ENCODE peak calls at places on chromosomes 4 and X, in nine cellular contexts. One of them, this sample, is unnamed.

GRCh38 chr4:55468724-55469123 is 73.0 kb downstream of the TMEM165 start:
- DNase-seq in upper lobe of left lung: no peak
- DNase-seq in K562: no peak
- DNase-seq in HL-60: no peak
- DNase-seq in suprapubic skin: no peak
- DNase-seq in HCT116: peak; percentile 15
- DNase-seq in stomach: no peak
- DNase-seq in GM12891: no peak
- DNase-seq in Panc1: peak; percentile 13
- DNase-seq in this sample: no peak

GRCh38 chr4:183758006-183758734 is 99.1 kb downstream of the TRAPPC11 start:
- DNase-seq in upper lobe of left lung: peak; percentile 67
- DNase-seq in K562: peak; percentile 26
- DNase-seq in HL-60: no peak
- DNase-seq in suprapubic skin: no peak
- DNase-seq in HCT116: no peak
- DNase-seq in stomach: no peak
- DNase-seq in GM12891: no peak
- DNase-seq in Panc1: no peak
- DNase-seq in this sample: no peak

GRCh38 chrX:49163555-49164419 is 1.2 kb downstream of the MAGIX start:
- DNase-seq in upper lobe of left lung: peak; percentile 98
- DNase-seq in K562: peak; percentile 67
- DNase-seq in HL-60: peak; percentile 77
- DNase-seq in suprapubic skin: peak; percentile 91
- DNase-seq in HCT116: peak; percentile 63
- DNase-seq in stomach: peak; percentile 86
- DNase-seq in GM12891: peak; percentile 70
- DNase-seq in Panc1: no peak
- DNase-seq in this sample: peak; percentile 94

GRCh38 chr4:121726642-121727268 is 30.0 kb upstream of the ANXA5 start:
- DNase-seq in upper lobe of left lung: no peak
- DNase-seq in K562: peak; percentile 50
- DNase-seq in HL-60: peak; percentile 26
- DNase-seq in suprapubic skin: no peak
- DNase-seq in HCT116: peak; percentile 61
- DNase-seq in stomach: no peak
- DNase-seq in GM12891: no peak
- DNase-seq in Panc1: peak; percentile 48
- DNase-seq in this sample: no peak

GRCh38 chrX:103376118-103376978 is at the start of gene BEX3:
- DNase-seq in upper lobe of left lung: peak; percentile 89
- DNase-seq in K562: no peak
- DNase-seq in HL-60: no peak
- DNase-seq in suprapubic skin: peak; percentile 77
- DNase-seq in HCT116: no peak
- DNase-seq in stomach: peak; percentile 66
- DNase-seq in GM12891: no peak
- DNase-seq in Panc1: no peak
- DNase-seq in this sample: peak; percentile 80

GRCh38 chr4:145938618-145939177 is at the start of gene ZNF827:
- DNase-seq in upper lobe of left lung: peak; percentile 80
- DNase-seq in K562: no peak
- DNase-seq in HL-60: peak; percentile 45
- DNase-seq in suprapubic skin: no peak
- DNase-seq in HCT116: peak; percentile 64
- DNase-seq in stomach: peak; percentile 59
- DNase-seq in GM12891: no peak
- DNase-seq in Panc1: no peak
- DNase-seq in this sample: peak; percentile 84

GRCh38 chr4:139887378-139887801 is 221.8 kb downstream of the MGST2 start:
- DNase-seq in upper lobe of left lung: no peak
- DNase-seq in K562: no peak
- DNase-seq in HL-60: no peak
- DNase-seq in suprapubic skin: no peak
- DNase-seq in HCT116: no peak
- DNase-seq in stomach: no peak
- DNase-seq in GM12891: no peak
- DNase-seq in Panc1: no peak
- DNase-seq in this sample: no peak

GRCh38 chr4:87009095-87009648 is 74.4 kb downstream of the AFF1 start:
- DNase-seq in upper lobe of left lung: no peak
- DNase-seq in K562: no peak
- DNase-seq in HL-60: peak; percentile 82
- DNase-seq in suprapubic skin: no peak
- DNase-seq in HCT116: no peak
- DNase-seq in stomach: no peak
- DNase-seq in GM12891: no peak
- DNase-seq in Panc1: no peak
- DNase-seq in this sample: no peak

GRCh38 chr4:186027405-186027804 is 41.6 kb upstream of the TLR3 start:
- DNase-seq in upper lobe of left lung: no peak
- DNase-seq in K562: no peak
- DNase-seq in HL-60: no peak
- DNase-seq in suprapubic skin: no peak
- DNase-seq in HCT116: no peak
- DNase-seq in stomach: no peak
- DNase-seq in GM12891: no peak
- DNase-seq in Panc1: no peak
- DNase-seq in this sample: no peak

GRCh38 chr4:134668237-134668636 is 466.6 kb upstream of the PABPC4L start:
- DNase-seq in upper lobe of left lung: no peak
- DNase-seq in K562: no peak
- DNase-seq in HL-60: no peak
- DNase-seq in suprapubic skin: no peak
- DNase-seq in HCT116: peak; percentile 1
- DNase-seq in stomach: peak; percentile 41
- DNase-seq in GM12891: no peak
- DNase-seq in Panc1: no peak
- DNase-seq in this sample: no peak

GRCh38 chr4:60683953-60684352 is 516.2 kb upstream of the ADGRL3 start:
- DNase-seq in upper lobe of left lung: no peak
- DNase-seq in K562: no peak
- DNase-seq in HL-60: no peak
- DNase-seq in suprapubic skin: no peak
- DNase-seq in HCT116: no peak
- DNase-seq in stomach: no peak
- DNase-seq in GM12891: no peak
- DNase-seq in Panc1: no peak
- DNase-seq in this sample: no peak

GRCh38 chrX:43835557-43835956 is 46.7 kb downstream of the MAOB start:
- DNase-seq in upper lobe of left lung: no peak
- DNase-seq in K562: no peak
- DNase-seq in HL-60: peak; percentile 11
- DNase-seq in suprapubic skin: no peak
- DNase-seq in HCT116: no peak
- DNase-seq in stomach: no peak
- DNase-seq in GM12891: no peak
- DNase-seq in Panc1: no peak
- DNase-seq in this sample: no peak

GRCh38 chrX:149504226-149504914 is 736 bp downstream of the IDS start:
- DNase-seq in upper lobe of left lung: no peak
- DNase-seq in K562: peak; percentile 53
- DNase-seq in HL-60: no peak
- DNase-seq in suprapubic skin: no peak
- DNase-seq in HCT116: no peak
- DNase-seq in stomach: no peak
- DNase-seq in GM12891: peak; percentile 28
- DNase-seq in Panc1: no peak
- DNase-seq in this sample: no peak

GRCh38 chr4:182600093-182600492 is 317.1 kb downstream of the DCTD start:
- DNase-seq in upper lobe of left lung: no peak
- DNase-seq in K562: no peak
- DNase-seq in HL-60: no peak
- DNase-seq in suprapubic skin: no peak
- DNase-seq in HCT116: no peak
- DNase-seq in stomach: no peak
- DNase-seq in GM12891: no peak
- DNase-seq in Panc1: no peak
- DNase-seq in this sample: no peak

GRCh38 chr4:182604953-182605352 is 312.2 kb downstream of the DCTD start:
- DNase-seq in upper lobe of left lung: no peak
- DNase-seq in K562: no peak
- DNase-seq in HL-60: no peak
- DNase-seq in suprapubic skin: no peak
- DNase-seq in HCT116: no peak
- DNase-seq in stomach: no peak
- DNase-seq in GM12891: no peak
- DNase-seq in Panc1: no peak
- DNase-seq in this sample: no peak

GRCh38 chr4:182608525-182608924 is 308.7 kb downstream of the DCTD start:
- DNase-seq in upper lobe of left lung: peak; percentile 69
- DNase-seq in K562: no peak
- DNase-seq in HL-60: no peak
- DNase-seq in suprapubic skin: no peak
- DNase-seq in HCT116: no peak
- DNase-seq in stomach: no peak
- DNase-seq in GM12891: no peak
- DNase-seq in Panc1: no peak
- DNase-seq in this sample: no peak

GRCh38 chr4:182600836-182601235 is 316.4 kb downstream of the DCTD start:
- DNase-seq in upper lobe of left lung: peak; percentile 51
- DNase-seq in K562: no peak
- DNase-seq in HL-60: no peak
- DNase-seq in suprapubic skin: no peak
- DNase-seq in HCT116: no peak
- DNase-seq in stomach: no peak
- DNase-seq in GM12891: no peak
- DNase-seq in Panc1: no peak
- DNase-seq in this sample: no peak

DNA sequence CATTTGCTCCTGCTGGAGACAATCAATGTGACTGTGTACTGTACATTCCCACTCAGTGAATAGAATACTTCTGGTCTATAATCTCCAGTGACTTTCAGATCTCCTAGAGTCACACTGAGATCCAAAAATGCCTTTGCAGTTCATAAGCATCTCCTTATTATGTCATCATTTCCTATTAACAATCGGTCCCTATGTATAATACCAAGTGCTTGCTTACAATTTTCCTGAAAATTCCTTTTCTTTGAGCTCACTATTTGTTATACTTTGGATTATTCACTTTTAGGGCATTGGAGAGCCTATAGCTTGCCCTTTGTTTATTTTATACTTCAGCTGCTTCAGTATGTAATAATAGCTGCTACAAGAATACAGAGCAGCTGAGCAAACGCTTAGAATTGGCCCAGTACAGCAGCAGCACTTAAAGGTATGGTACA is 313.0 kb downstream of the DCTD start:
- DNase-seq in upper lobe of left lung: no peak
- DNase-seq in K562: no peak
- DNase-seq in HL-60: no peak
- DNase-seq in suprapubic skin: no peak
- DNase-seq in HCT116: no peak
- DNase-seq in stomach: no peak
- DNase-seq in GM12891: no peak
- DNase-seq in Panc1: no peak
- DNase-seq in this sample: no peak
- TF ChIP-seq POLR2AphosphoS5 in upper lobe of left lung: no peak
- TF ChIP-seq POLR2AphosphoS5 in K562: no peak
- TF ChIP-seq POLR2AphosphoS5 in HL-60: no peak
- TF ChIP-seq POLR2AphosphoS5 in suprapubic skin: no peak
- TF ChIP-seq POLR2AphosphoS5 in HCT116: no peak
- TF ChIP-seq POLR2AphosphoS5 in stomach: no peak
- TF ChIP-seq POLR2AphosphoS5 in GM12891: no peak
- TF ChIP-seq POLR2AphosphoS5 in Panc1: no peak
- TF ChIP-seq POLR2AphosphoS5 in this sample: no peak

DNA sequence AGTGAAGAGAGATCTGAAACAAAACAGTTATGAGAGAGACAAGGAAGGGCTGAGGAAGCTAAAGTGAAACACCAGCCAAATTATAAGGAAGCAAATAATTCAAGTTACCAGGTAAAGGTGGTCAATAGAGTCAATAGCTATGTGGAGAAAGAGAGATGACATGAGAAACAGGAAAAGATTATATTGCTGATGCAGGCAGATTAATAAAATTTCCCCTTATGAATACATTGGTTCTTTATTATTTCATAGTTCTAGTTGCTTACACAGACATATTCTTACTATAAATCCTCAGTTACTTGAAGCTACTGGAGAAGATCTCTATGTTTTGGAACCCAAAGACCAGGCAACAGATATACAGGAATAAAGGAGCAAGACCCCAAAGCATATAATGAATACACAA is 273.7 kb upstream of the CTSO start:
- DNase-seq in upper lobe of left lung: no peak
- DNase-seq in K562: no peak
- DNase-seq in HL-60: no peak
- DNase-seq in suprapubic skin: no peak
- DNase-seq in HCT116: no peak
- DNase-seq in stomach: no peak
- DNase-seq in GM12891: no peak
- DNase-seq in Panc1: no peak
- DNase-seq in this sample: no peak
- TF ChIP-seq POLR2AphosphoS5 in upper lobe of left lung: no peak
- TF ChIP-seq POLR2AphosphoS5 in K562: no peak
- TF ChIP-seq POLR2AphosphoS5 in HL-60: no peak
- TF ChIP-seq POLR2AphosphoS5 in suprapubic skin: no peak
- TF ChIP-seq POLR2AphosphoS5 in HCT116: no peak
- TF ChIP-seq POLR2AphosphoS5 in stomach: no peak
- TF ChIP-seq POLR2AphosphoS5 in GM12891: no peak
- TF ChIP-seq POLR2AphosphoS5 in Panc1: no peak
- TF ChIP-seq POLR2AphosphoS5 in this sample: no peak

GRCh38 chr4:112636688-112637551 is at the start of the genes LARP7 and ZGRF1:
- DNase-seq in upper lobe of left lung: peak; percentile 97
- DNase-seq in K562: peak; percentile 89
- DNase-seq in HL-60: peak; percentile 99
- DNase-seq in suprapubic skin: peak; percentile 99
- DNase-seq in HCT116: peak; percentile 99
- DNase-seq in stomach: peak; percentile 99
- DNase-seq in GM12891: peak; percentile 62
- DNase-seq in Panc1: peak; percentile 92
- DNase-seq in this sample: peak; percentile 100

GRCh38 chr4:112633477-112634235 is 3.1 kb downstream of the ZGRF1 start:
- DNase-seq in upper lobe of left lung: no peak
- DNase-seq in K562: no peak
- DNase-seq in HL-60: no peak
- DNase-seq in suprapubic skin: no peak
- DNase-seq in HCT116: peak; percentile 10
- DNase-seq in stomach: no peak
- DNase-seq in GM12891: no peak
- DNase-seq in Panc1: peak; percentile 13
- DNase-seq in this sample: no peak

DNA sequence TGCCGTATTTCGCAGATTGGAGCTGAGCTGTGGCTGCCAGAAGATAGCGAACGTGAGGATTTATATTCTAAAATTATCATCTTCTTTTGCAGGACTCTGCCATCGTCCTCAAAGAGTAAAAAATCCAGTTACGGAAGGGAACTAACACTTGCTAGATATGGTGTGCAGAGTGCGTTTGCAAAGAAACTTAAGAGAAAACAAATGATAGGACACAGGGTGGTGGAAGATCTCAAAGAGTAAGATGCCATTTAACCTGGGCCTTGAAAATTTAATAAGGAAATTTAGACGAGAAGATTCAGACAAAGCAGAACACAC is 566 bp downstream of the LARP7 start:
- DNase-seq in upper lobe of left lung: no peak
- DNase-seq in K562: no peak
- DNase-seq in HL-60: no peak
- DNase-seq in suprapubic skin: no peak
- DNase-seq in HCT116: no peak
- DNase-seq in stomach: no peak
- DNase-seq in GM12891: no peak
- DNase-seq in Panc1: no peak
- DNase-seq in this sample: no peak
- TF ChIP-seq POLR2AphosphoS5 in upper lobe of left lung: no peak
- TF ChIP-seq POLR2AphosphoS5 in K562: no peak
- TF ChIP-seq POLR2AphosphoS5 in HL-60: no peak
- TF ChIP-seq POLR2AphosphoS5 in suprapubic skin: no peak
- TF ChIP-seq POLR2AphosphoS5 in HCT116: no peak
- TF ChIP-seq POLR2AphosphoS5 in stomach: no peak
- TF ChIP-seq POLR2AphosphoS5 in GM12891: no peak
- TF ChIP-seq POLR2AphosphoS5 in Panc1: no peak
- TF ChIP-seq POLR2AphosphoS5 in this sample: no peak

GRCh38 chr4:11847161-11847560 is 418.5 kb upstream of the HS3ST1 start:
- DNase-seq in upper lobe of left lung: no peak
- DNase-seq in K562: no peak
- DNase-seq in HL-60: no peak
- DNase-seq in suprapubic skin: no peak
- DNase-seq in HCT116: no peak
- DNase-seq in stomach: no peak
- DNase-seq in GM12891: no peak
- DNase-seq in Panc1: no peak
- DNase-seq in this sample: no peak
- TF ChIP-seq POLR2AphosphoS5 in upper lobe of left lung: no peak
- TF ChIP-seq POLR2AphosphoS5 in K562: no peak
- TF ChIP-seq POLR2AphosphoS5 in HL-60: no peak
- TF ChIP-seq POLR2AphosphoS5 in suprapubic skin: no peak
- TF ChIP-seq POLR2AphosphoS5 in HCT116: no peak
- TF ChIP-seq POLR2AphosphoS5 in stomach: no peak
- TF ChIP-seq POLR2AphosphoS5 in GM12891: no peak
- TF ChIP-seq POLR2AphosphoS5 in Panc1: no peak
- TF ChIP-seq POLR2AphosphoS5 in this sample: no peak

This sample was measured in sigmoid colon.